ENCODE peak calls at places on chromosomes 3 and 15, in six cellular contexts. K, E, C, M, H and G are unnamed samples.

GRCh38 chr3:51703026-51703775 is 3.7 kb upstream of the GRM2 start:
- DNase-seq in K (no peak), E (no peak), C (no peak), M (no peak), H (peak; percentile 27), G (no peak)

GRCh38 chr3:8441969-8442559 is 59.6 kb upstream of the LMCD1 start:
- DNase-seq in K (peak; percentile 39), E (no peak), C (peak; percentile 87), M (peak; percentile 34), H (no peak), G (no peak)

GRCh38 chr3:174533286-174533685 is 325.8 kb upstream of the NAALADL2 start:
- DNase-seq in K (no peak), E (no peak), C (no peak), M (no peak), H (no peak), G (no peak)

GRCh38 chr3:49158108-49158709 is 7.9 kb downstream of the CCDC71 start:
- DNase-seq in K (no peak), E (no peak), C (peak; percentile 41), M (no peak), H (no peak), G (peak; percentile 62)

GRCh38 chr3:82087958-82088357 is 326.5 kb upstream of the GBE1 start:
- DNase-seq in K (no peak), E (no peak), C (peak; percentile 7), M (no peak), H (no peak), G (no peak)

GRCh38 chr3:125035217-125035616 is 20.6 kb downstream of the HEG1 start:
- DNase-seq in K (no peak), E (no peak), C (no peak), M (no peak), H (no peak), G (no peak)

GRCh38 chr15:81922143-81922542 is 123.7 kb downstream of the MEX3B start:
- DNase-seq in K (no peak), E (no peak), C (no peak), M (no peak), H (no peak), G (no peak)

GRCh38 chr3:101836907-101837598 is 12.3 kb upstream of the NFKBIZ start:
- DNase-seq in K (no peak), E (no peak), C (no peak), M (no peak), H (no peak), G (no peak)

GRCh38 chr3:15653326-15653725 is 51.8 kb downstream of the BTD start:
- DNase-seq in K (no peak), E (no peak), C (no peak), M (no peak), H (no peak), G (no peak)

GRCh38 chr15:85649372-85649771 is 145.4 kb downstream of the KLHL25 start:
- DNase-seq in K (no peak), E (no peak), C (peak; percentile 36), M (no peak), H (no peak), G (no peak)

GRCh38 chr3:171557173-171557572 is 97.0 kb upstream of the TNIK start:
- DNase-seq in K (no peak), E (no peak), C (no peak), M (no peak), H (no peak), G (no peak)

GRCh38 chr15:67722418-67722817 is 102.9 kb upstream of the SKOR1 start:
- DNase-seq in K (no peak), E (no peak), C (no peak), M (no peak), H (no peak), G (no peak)

GRCh38 chr3:143207338-143207961 is 87.9 kb downstream of the CHST2 start:
- DNase-seq in K (no peak), E (peak; percentile 62), C (peak; percentile 10), M (no peak), H (no peak), G (no peak)

GRCh38 chr3:50436063-50436674 is 67.3 kb downstream of the CACNA2D2 start:
- DNase-seq in K (peak; percentile 50), E (no peak), C (peak; percentile 35), M (peak; percentile 43), H (no peak), G (peak; percentile 90)

GRCh38 chr3:171159024-171159821 is 132.7 kb upstream of the SLC2A2 start:
- DNase-seq in K (no peak), E (no peak), C (no peak), M (no peak), H (no peak), G (no peak)

GRCh38 chr15:28281876-28282275 is 40.1 kb downstream of the HERC2 start:
- DNase-seq in K (no peak), E (no peak), C (no peak), M (no peak), H (no peak), G (no peak)

GRCh38 chr15:87609474-87609873 is 647.1 kb downstream of the NTRK3 start:
- DNase-seq in K (no peak), E (no peak), C (peak; percentile 50), M (no peak), H (no peak), G (no peak)

GRCh38 chr3:121883507-121883906 is 10.7 kb upstream of the SLC15A2 start:
- DNase-seq in K (no peak), E (no peak), C (peak; percentile 35), M (no peak), H (no peak), G (no peak)

GRCh38 chr3:167198949-167199348 is 181.1 kb downstream of the ZBBX start:
- DNase-seq in K (no peak), E (no peak), C (no peak), M (no peak), H (no peak), G (no peak)

GRCh38 chr3:61136191-61136590 is 115.1 kb downstream of the FHIT start:
- DNase-seq in K (no peak), E (no peak), C (no peak), M (no peak), H (no peak), G (no peak)

GRCh38 chr3:72346526-72346926 is 501.7 kb downstream of the SHQ1 start:
- DNase-seq in K (no peak), E (no peak), C (no peak), M (no peak), H (peak; percentile 86), G (no peak)

GRCh38 chr3:156676467-156677119 is 2.2 kb downstream of the TIPARP start:
- DNase-seq in K (no peak), E (no peak), C (peak; percentile 52), M (no peak), H (no peak), G (no peak)

GRCh38 chr15:77012868-77013267 is 17.9 kb downstream of the PSTPIP1 start:
- DNase-seq in K (no peak), E (no peak), C (no peak), M (no peak), H (no peak), G (no peak)

GRCh38 chr3:121651684-121652083 is 9.0 kb downstream of the HCLS1 start:
- DNase-seq in K (no peak), E (no peak), C (peak; percentile 20), M (no peak), H (no peak), G (no peak)

GRCh38 chr3:108091498-108092259 is 848 bp upstream of the CD47 start:
- DNase-seq in K (no peak), E (no peak), C (no peak), M (no peak), H (no peak), G (peak; percentile 43)

GRCh38 chr3:195260286-195260905 is 10.6 kb downstream of the XXYLT1 start:
- DNase-seq in K (no peak), E (peak; percentile 90), C (no peak), M (peak; percentile 55), H (no peak), G (no peak)

GRCh38 chr15:90787881-90788280 is 70.7 kb downstream of the BLM start:
- DNase-seq in K (no peak), E (no peak), C (no peak), M (no peak), H (no peak), G (no peak)

GRCh38 chr3:119769394-119770149 is 12.3 kb upstream of the NR1I2 start:
- DNase-seq in K (no peak), E (no peak), C (no peak), M (no peak), H (no peak), G (no peak)

GRCh38 chr3:11591401-11592266 is 52.1 kb downstream of the VGLL4 start:
- DNase-seq in K (peak; percentile 53), E (no peak), C (no peak), M (peak; percentile 65), H (peak; percentile 85), G (peak; percentile 54)
- TF ChIP-seq EP300 in K (no peak), E (no peak), C (no peak), M (no peak), H (no peak), G (no peak)

GRCh38 chr3:191296041-191296541 is 33.1 kb upstream of the CCDC50 start:
- DNase-seq in K (no peak), E (no peak), C (no peak), M (no peak), H (no peak), G (no peak)
- TF ChIP-seq EP300 in K (no peak), E (no peak), C (no peak), M (no peak), H (no peak), G (no peak)

GRCh38 chr15:97114900-97115763 is 784.6 kb downstream of the NR2F2 start:
- DNase-seq in K (no peak), E (no peak), C (no peak), M (no peak), H (no peak), G (no peak)
- TF ChIP-seq EP300 in K (no peak), E (no peak), C (no peak), M (no peak), H (no peak), G (no peak)

GRCh38 chr15:89111352-89111751 is 23.1 kb downstream of the ABHD2 start:
- DNase-seq in K (no peak), E (no peak), C (no peak), M (no peak), H (no peak), G (no peak)

GRCh38 chr15:89110060-89110459 is 21.8 kb downstream of the ABHD2 start:
- DNase-seq in K (no peak), E (no peak), C (no peak), M (no peak), H (peak; percentile 38), G (no peak)

GRCh38 chr15:89111961-89112340 is 23.7 kb downstream of the ABHD2 start:
- DNase-seq in K (no peak), E (no peak), C (no peak), M (no peak), H (no peak), G (no peak)

GRCh38 chr15:89113263-89113662 is 25.0 kb downstream of the ABHD2 start:
- DNase-seq in K (no peak), E (no peak), C (no peak), M (no peak), H (peak; percentile 14), G (no peak)

DNA sequence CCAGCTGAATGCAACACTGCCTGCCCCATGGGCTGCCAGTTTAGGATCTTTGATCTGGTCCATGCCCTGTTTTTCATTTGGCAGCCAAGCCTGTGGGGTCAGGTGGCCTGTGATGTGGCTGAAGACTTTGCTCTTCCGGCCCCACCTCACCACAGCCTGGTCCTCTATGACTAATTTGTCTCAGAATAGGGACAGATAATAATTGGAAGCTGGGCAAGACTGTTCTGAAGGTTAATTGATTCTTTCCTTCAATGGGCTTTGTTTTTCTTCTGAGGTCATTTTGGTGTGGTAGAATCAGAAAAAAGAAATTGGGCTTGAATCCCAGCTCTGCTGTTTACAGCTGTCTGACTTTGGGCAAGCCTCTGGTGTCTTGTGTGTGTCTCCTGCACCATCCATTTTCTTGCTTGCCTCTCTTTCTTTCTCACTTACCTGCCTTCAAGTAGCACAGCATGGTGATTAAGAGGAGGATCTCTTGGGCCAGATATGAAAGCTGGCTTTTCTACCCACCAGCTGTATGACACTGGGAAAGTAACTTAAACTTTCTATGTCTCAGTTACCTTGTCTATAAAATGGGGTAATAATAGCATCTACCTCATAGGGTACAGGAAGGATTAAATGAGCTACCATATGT is 24.2 kb downstream of the ABHD2 start:
- DNase-seq in K (no peak), E (no peak), C (peak; percentile 71), M (no peak), H (peak; percentile 65), G (peak; percentile 67)
- TF ChIP-seq EP300 in K (no peak), E (no peak), C (no peak), M (no peak), H (no peak), G (no peak)